ENCODE peak calls at places on chromosomes 1 and 21, in five cellular contexts. T is glutamatergic neuron, A is progenitor cell of endocrine pancreas, D is B cell, R is MCF 10A. F is an unnamed sample.

GRCh38 chr21:38861006-38861405 is 55.3 kb downstream of the ETS2 start:
- DNase-seq in D (no peak), A (no peak), R (no peak), T (no peak), F (no peak)

GRCh38 chr1:18631496-18632217 is 1.0 kb downstream of the PAX7 start:
- DNase-seq in A (no peak), T (no peak), D (no peak), R (no peak), F (no peak)

GRCh38 chr1:87224209-87224608 is 104.5 kb upstream of the LMO4 start:
- DNase-seq in A (no peak), T (no peak), R (peak), D (no peak), F (no peak)

GRCh38 chr1:231200417-231201031 is 38.7 kb downstream of the TRIM67 start:
- DNase-seq in A (no peak), D (no peak), T (no peak), R (peak), F (no peak)

GRCh38 chr1:93708734-93709481 is 27.3 kb upstream of the BCAR3 start:
- DNase-seq in A (no peak), R (no peak), D (no peak), T (peak), F (peak)

GRCh38 chr1:97145321-97145956 is 423.9 kb downstream of the PTBP2 start:
- DNase-seq in D (no peak), T (no peak), A (no peak), R (peak), F (no peak)

GRCh38 chr1:239987103-239987745 is 104.5 kb upstream of the FMN2 start:
- DNase-seq in A (no peak), T (peak), R (peak), D (no peak), F (peak)

GRCh38 chr21:26377111-26377694 is 195.9 kb downstream of the CYYR1 start:
- DNase-seq in D (no peak), T (no peak), R (no peak), A (no peak), F (no peak)

GRCh38 chr1:214143015-214143775 is 137.8 kb upstream of the SMYD2 start:
- DNase-seq in R (no peak), D (no peak), A (no peak), T (no peak), F (no peak)

GRCh38 chr21:25944672-25945213 is 210.0 kb downstream of the GABPA start:
- DNase-seq in T (no peak), D (no peak), A (no peak), R (no peak), F (no peak)

GRCh38 chr1:85259118-85259865 is at the start of gene C1orf52:
- DNase-seq in A (peak), T (peak), R (peak), D (peak), F (peak)

GRCh38 chr1:147913362-147913761 is 10.8 kb downstream of the GJA8 start:
- DNase-seq in D (no peak), R (no peak), T (no peak), A (no peak), F (no peak)

GRCh38 chr1:147907786-147908509 is 5.4 kb downstream of the GJA8 start:
- DNase-seq in D (no peak), R (no peak), A (no peak), T (no peak), F (no peak)

DNA sequence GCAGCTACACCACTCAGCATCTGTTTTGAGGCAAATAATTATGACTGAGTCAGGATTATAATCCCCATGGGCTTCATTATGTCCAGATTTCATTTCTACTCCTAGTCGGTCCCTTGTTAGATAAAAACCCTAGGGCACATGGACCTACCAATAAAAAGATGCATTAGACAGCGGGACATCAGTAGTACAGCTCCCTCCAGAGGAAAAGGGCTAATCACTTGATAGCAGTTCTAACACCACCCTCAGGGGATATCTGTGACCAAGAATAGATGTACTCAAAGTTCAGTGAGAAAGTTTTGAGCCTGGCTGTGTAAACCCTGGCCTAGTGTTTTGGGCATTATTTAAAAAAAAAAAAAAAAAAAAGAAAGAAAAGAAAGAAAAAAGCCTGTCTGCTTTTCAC is 10.0 kb downstream of the GJA8 start:
- DNase-seq in A (no peak), T (no peak), R (no peak), D (no peak), F (no peak)
- TF ChIP-seq CTCF in A (no peak), T (no peak), R (no peak), D (no peak), F (no peak)

GRCh38 chr1:153404768-153405167 is 11.6 kb upstream of the S100A7A start:
- DNase-seq in T (peak), R (peak), A (no peak), D (no peak), F (peak)
- TF ChIP-seq CTCF in T (peak), R (peak), A (peak), D (peak), F (peak)

GRCh38 chr21:42010507-42011493 is 640 bp upstream of the ZBTB21 start:
- DNase-seq in T (peak), D (no peak), R (peak), A (peak), F (peak)

GRCh38 chr21:42006765-42007164 is 3.4 kb downstream of the ZBTB21 start:
- DNase-seq in A (no peak), T (no peak), R (no peak), D (no peak), F (no peak)

GRCh38 chr21:42007541-42007940 is 2.6 kb downstream of the ZBTB21 start:
- DNase-seq in A (no peak), T (no peak), R (no peak), D (no peak), F (no peak)

GRCh38 chr21:42009831-42010506 is at the start of gene ZBTB21:
- DNase-seq in D (peak), R (peak), A (peak), T (peak), F (peak)

DNA sequence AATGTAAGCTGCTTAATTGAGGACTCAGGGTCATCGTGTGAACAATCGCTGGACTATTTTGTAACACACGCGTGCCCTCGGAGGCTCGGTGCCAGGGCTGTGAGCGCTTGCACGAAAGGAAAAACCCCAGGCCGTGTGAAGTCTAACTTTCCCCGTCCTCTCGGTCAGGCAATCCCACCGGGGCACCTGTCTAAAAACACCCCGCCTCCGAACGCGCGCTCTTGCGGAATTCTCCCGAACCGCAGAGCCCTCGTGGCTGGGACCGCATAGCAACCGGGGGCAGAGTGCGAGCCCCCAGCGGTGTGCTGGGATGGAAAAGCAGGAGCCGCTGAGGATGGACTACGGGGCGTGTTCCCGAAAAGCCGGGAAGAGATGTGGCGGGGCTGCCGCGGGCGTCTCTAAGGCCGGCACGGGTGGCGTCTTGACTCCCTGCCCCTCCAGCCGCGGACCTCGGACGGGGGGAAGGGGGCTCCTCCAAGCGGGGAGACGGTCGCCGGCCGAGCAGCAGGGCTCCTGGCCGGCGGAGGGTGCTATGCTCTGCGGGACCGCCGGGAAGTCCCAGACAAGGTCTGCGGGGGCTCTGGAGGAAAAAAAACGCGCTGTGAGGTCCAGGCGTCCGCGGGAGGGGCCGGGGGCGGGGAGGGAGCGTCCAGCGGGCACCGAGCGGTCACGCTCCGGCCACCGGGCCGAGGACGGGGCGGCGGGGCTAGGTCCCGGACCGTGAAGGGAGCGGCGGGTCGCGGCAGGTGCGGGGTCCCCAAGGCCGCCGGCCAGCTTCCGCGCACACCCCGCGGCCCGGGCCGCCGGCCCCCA is 936 bp downstream of the ZBTB21 start:
- DNase-seq in T (peak), A (peak), R (peak), D (peak), F (peak)
- TF ChIP-seq CTCF in T (no peak), A (peak), R (no peak), D (peak), F (no peak)

GRCh38 chr1:34884961-34885360 is 25.4 kb upstream of the SMIM12 start:
- DNase-seq in R (no peak), D (no peak), T (peak), A (no peak), F (no peak)
- TF ChIP-seq CTCF in R (no peak), D (no peak), T (no peak), A (peak), F (no peak)

DNA sequence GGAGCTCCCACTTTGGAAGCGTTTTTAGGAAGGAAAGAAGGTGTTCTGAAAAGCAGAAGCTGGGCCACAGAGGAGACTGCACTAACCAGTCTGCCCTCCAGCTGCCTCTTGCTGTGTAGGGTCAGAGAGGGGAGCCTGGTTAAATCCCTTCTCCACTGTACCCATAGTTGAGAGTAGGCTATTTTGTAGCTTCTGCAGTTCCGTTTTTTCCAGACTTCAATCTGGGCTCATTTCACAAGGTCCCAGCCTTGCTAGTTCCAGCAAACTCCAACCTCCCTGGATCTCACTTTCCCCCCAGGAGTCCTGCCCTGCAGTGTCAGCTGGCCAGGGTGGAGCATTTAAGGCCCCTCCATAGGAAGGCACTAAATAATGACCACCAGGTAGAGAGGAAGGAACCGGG is 11.0 kb downstream of the TNN start:
- DNase-seq in A (no peak), T (no peak), D (no peak), R (no peak), F (no peak)
- TF ChIP-seq CTCF in A (no peak), T (no peak), D (no peak), R (no peak), F (no peak)

DNA sequence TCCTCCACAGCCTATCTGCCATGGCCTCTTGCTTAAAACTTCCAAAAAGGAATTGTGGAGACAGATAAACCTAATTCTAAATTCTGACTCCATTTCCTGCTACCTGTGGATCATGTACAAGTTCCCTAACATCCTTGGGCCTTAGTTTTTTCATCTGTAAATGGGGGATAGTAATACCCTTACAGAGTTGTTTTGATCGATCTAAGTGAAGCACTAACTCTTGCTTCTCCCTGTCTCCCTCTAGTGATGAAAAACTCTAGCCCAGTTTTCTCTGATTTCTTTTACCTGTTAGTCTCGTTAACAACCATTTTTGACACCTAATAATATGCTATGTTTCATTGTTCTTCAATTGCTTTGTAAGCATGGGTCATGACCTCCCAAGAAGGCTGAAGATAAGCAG is 65.9 kb downstream of the TM2D1 start:
- DNase-seq in T (no peak), D (no peak), A (no peak), R (peak), F (no peak)
- TF ChIP-seq CTCF in T (no peak), D (no peak), A (peak), R (peak), F (no peak)

GRCh38 chr1:227787513-227788278 is 27.8 kb upstream of the PRSS38 start:
- DNase-seq in R (peak), D (peak), T (peak), A (peak), F (peak)

GRCh38 chr1:227790868-227791267 is 24.6 kb upstream of the PRSS38 start:
- DNase-seq in T (no peak), D (no peak), R (no peak), A (no peak), F (no peak)

GRCh38 chr1:227788279-227789041 is 27.0 kb upstream of the PRSS38 start:
- DNase-seq in A (peak), R (no peak), T (peak), D (no peak), F (peak)

GRCh38 chr1:227789881-227790400 is 25.5 kb upstream of the PRSS38 start:
- DNase-seq in T (no peak), A (no peak), R (no peak), D (peak), F (no peak)

GRCh38 chr1:227789042-227789880 is 26.2 kb upstream of the PRSS38 start:
- DNase-seq in R (no peak), A (no peak), D (peak), T (no peak), F (no peak)
- TF ChIP-seq CTCF in R (no peak), A (no peak), D (no peak), T (no peak), F (no peak)

DNA sequence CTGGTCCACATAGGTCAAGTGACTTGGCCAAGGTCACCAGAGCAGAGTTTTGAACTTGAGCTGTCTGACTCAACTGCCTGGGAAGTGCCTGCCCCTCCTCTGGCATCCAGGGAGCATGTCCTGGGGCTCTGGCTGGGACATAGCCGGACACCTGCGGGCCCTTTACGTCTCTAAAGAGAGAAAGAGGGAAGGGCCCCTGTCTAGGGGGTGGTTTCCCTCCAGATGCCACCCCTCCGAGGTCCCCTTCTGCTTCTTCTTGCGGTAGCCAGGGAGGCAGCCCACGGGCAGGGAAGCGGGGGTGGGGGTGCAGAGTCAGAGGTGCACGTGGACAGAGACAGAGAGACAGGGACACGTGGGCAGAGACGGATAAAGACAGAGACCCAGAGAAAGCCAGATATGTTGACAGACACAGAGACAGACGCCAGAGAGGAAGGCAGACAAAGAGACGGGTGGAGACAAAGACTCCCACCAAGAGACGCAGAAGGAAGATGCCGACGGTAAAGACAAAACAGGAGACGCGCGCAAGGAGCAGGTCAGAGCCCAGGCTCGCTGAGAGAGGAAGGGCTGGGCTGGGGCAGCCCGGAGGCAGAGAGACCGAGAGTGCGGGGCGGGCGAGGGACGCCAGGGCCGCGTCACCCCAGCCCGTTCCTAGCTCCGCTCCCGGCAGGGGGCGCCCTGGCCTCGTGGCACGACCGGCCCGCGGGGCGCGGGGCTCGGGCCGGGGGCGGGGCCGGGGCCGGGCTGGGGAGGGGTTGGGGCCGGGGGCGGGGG is 458 bp upstream of the ALPL start:
- DNase-seq in T (peak), D (peak), R (peak), A (peak), F (peak)
- TF ChIP-seq CTCF in T (peak), D (peak), R (peak), A (peak), F (peak)

DNA sequence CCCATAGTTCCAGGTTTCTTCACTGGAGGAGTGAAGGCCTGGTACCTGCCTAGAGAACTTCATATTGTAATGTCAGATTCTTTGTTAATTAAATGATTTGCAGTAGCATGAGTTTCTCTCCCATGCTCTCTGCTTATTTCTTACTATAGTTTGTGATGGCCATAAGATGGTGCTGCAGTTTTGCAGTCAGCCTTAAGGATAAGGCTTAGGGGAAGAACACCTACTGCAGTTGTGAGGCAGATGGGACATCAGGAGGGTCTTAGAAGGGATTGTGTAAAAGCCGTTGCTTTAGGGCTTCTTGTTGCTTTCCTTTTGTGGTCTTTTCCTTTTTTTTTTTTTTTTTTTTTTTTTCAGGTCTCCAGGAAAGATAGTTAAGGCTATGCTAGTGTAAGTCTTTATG is 61.8 kb downstream of the MACF1 start:
- DNase-seq in A (no peak), D (no peak), T (no peak), R (peak), F (no peak)
- TF ChIP-seq CTCF in A (no peak), D (no peak), T (no peak), R (peak), F (no peak)

GRCh38 chr1:112794654-112795239 is 79.6 kb upstream of the PPM1J start:
- DNase-seq in T (no peak), D (no peak), R (no peak), A (no peak), F (no peak)
- TF ChIP-seq CTCF in T (no peak), D (no peak), R (no peak), A (no peak), F (no peak)